ENCODE peak calls at places on chromosomes 11 and 22, in ten cellular contexts. D is Karpas-422, G is mesenchymal stem cell, B is mesendoderm, S is GM12878, Z is adrenal gland, E is right atrium auricular region, I is left ventricle myocardium inferior, Q is neuronal stem cell, L is psoas muscle. W is an unnamed sample. For H3K4me1, the result is how much of the 10 kb centered on the place peaks cover.

GRCh38 chr11:126702165-126702738 is 298.3 kb downstream of the KIRREL3 start:
- DNase-seq in Q (no peak), G (no peak), I (no peak), D (no peak), B (no peak), Z (no peak), L (no peak), E (no peak), S (no peak), W (no peak)

GRCh38 chr11:103596323-103596722 is 440.1 kb upstream of the DDI1 start:
- DNase-seq in Q (no peak), L (no peak), G (no peak), I (no peak), D (no peak), S (no peak), B (no peak), Z (no peak), E (no peak), W (no peak)

GRCh38 chr11:8222820-8223512 is 40.7 kb downstream of the LMO1 start:
- DNase-seq in Z (no peak), B (no peak), S (no peak), G (no peak), I (no peak), D (no peak), L (no peak), E (no peak), Q (no peak), W (no peak)

GRCh38 chr11:19398772-19399542 is 158.2 kb upstream of the E2F8 start:
- DNase-seq in Q (no peak), D (no peak), L (peak), B (no peak), Z (peak), I (no peak), G (peak), E (no peak), S (no peak), W (no peak)

GRCh38 chr11:102220728-102221467 is 96.4 kb upstream of the BIRC3 start:
- DNase-seq in L (no peak), G (no peak), E (no peak), D (no peak), Z (no peak), S (no peak), I (no peak), Q (no peak), B (no peak), W (no peak)

GRCh38 chr11:45889966-45890365 is 4.5 kb downstream of the MAPK8IP1 start:
- DNase-seq in S (no peak), Q (no peak), D (no peak), G (no peak), I (no peak), Z (no peak), B (no peak), L (no peak), E (no peak), W (no peak)

GRCh38 chr11:6402561-6402981 is 12.3 kb downstream of the SMPD1 start:
- DNase-seq in E (no peak), G (peak), D (no peak), I (no peak), Z (no peak), B (no peak), L (no peak), Q (no peak), S (peak), W (peak)

GRCh38 chr22:40400173-40400572 is 29.8 kb downstream of the SGSM3 start:
- DNase-seq in I (no peak), Q (no peak), D (peak), L (no peak), B (no peak), S (peak), G (no peak), Z (no peak), E (no peak), W (peak)

GRCh38 chr11:553949-554398 is 6.6 kb downstream of the LMNTD2 start:
- DNase-seq in E (no peak), D (peak), B (no peak), G (no peak), S (no peak), Z (no peak), Q (no peak), L (no peak), I (no peak), W (no peak)

GRCh38 chr22:40107756-40108437 is 69.8 kb upstream of the TNRC6B start:
- DNase-seq in S (no peak), L (no peak), G (peak), B (peak), Q (no peak), D (peak), Z (peak), I (no peak), E (no peak), W (no peak)

GRCh38 chr11:64242920-64243854 is 2.3 kb downstream of the FKBP2 start:
- DNase-seq in Q (no peak), Z (no peak), D (peak), L (no peak), G (no peak), E (no peak), S (no peak), I (no peak), B (no peak), W (no peak)

GRCh38 chr22:37345863-37346514 is 63.7 kb downstream of the CYTH4 start:
- DNase-seq in E (no peak), Q (no peak), B (no peak), L (no peak), Z (no peak), G (peak), S (no peak), D (no peak), I (peak), W (no peak)

GRCh38 chr11:68338041-68338800 is 25.8 kb downstream of the LRP5 start:
- DNase-seq in G (peak), L (peak), B (no peak), I (no peak), Z (peak), E (peak), S (no peak), D (no peak), Q (no peak), W (no peak)

GRCh38 chr11:2269601-2270321 is 627 bp downstream of the ASCL2 start:
- DNase-seq in E (peak), L (no peak), I (no peak), B (peak), S (no peak), D (no peak), Q (no peak), G (peak), Z (no peak), W (peak)

GRCh38 chr22:43821606-43822425 is 9.7 kb upstream of the EFCAB6 start:
- DNase-seq in I (no peak), L (no peak), B (no peak), S (no peak), D (no peak), E (peak), Z (peak), Q (no peak), G (no peak), W (no peak)

GRCh38 chr11:104134760-104135159 is 29.2 kb downstream of the PDGFD start:
- DNase-seq in I (no peak), E (no peak), L (no peak), S (no peak), G (peak), D (no peak), Q (no peak), B (peak), Z (peak), W (no peak)

GRCh38 chr11:126624491-126624890 is 269.0 kb downstream of the ST3GAL4 start:
- DNase-seq in D (no peak), B (no peak), I (no peak), Z (no peak), S (no peak), G (no peak), Q (no peak), E (no peak), L (no peak), W (no peak)

GRCh38 chr11:44550123-44550522 is 15.3 kb upstream of the CD82 start:
- DNase-seq in I (no peak), E (no peak), Z (no peak), D (no peak), L (no peak), G (no peak), Q (no peak), B (no peak), S (no peak), W (no peak)
- H3K4me1 ChIP-seq in I (under half), E (under half), Z (under half), D (under half), L (under half), G (under half), Q (under half), B (under half), S (under half), W (under half)

DNA sequence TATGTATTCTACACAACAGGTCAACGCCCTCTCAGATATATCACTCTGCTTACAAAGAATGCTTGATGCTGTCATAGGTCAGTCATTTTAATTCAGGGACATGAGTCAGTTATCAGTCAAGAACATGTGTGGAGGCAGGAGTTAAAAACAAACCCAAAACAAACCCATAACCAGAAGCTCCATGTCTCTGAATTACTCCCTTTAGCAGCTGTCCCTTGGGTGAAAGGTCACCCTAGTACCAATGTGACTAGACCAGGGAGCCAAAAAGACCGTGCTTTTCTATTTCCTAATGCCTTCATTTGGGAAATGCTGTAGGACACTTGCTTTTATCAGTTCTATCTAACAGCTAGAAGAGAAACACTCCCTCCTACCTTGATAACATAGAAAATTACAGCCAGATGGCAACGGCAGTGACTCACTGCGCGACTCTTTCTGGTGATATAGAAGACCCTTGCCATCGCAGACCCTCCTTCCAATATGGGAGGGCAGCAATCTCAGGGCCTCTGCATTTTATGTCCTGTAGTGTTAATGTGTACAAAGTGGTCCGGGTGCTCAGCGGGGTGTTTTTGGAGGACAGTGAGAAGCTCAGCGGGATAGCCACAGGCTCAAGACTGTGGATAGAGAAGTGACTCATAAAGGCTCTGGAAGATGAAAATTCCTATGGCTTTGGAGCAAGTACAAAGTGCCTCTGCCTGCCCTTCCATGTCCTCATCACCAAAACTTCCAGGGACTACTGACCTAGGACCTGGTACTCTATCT is 24.8 kb downstream of the APOL5 start:
- DNase-seq in S (no peak), B (peak), I (no peak), L (no peak), Q (no peak), G (peak), E (no peak), D (no peak), Z (no peak), W (no peak)
- H3K27ac ChIP-seq in S (no peak), B (no peak), I (peak), L (peak), Q (no peak), G (peak), E (peak), D (no peak), Z (no peak), W (no peak)

DNA sequence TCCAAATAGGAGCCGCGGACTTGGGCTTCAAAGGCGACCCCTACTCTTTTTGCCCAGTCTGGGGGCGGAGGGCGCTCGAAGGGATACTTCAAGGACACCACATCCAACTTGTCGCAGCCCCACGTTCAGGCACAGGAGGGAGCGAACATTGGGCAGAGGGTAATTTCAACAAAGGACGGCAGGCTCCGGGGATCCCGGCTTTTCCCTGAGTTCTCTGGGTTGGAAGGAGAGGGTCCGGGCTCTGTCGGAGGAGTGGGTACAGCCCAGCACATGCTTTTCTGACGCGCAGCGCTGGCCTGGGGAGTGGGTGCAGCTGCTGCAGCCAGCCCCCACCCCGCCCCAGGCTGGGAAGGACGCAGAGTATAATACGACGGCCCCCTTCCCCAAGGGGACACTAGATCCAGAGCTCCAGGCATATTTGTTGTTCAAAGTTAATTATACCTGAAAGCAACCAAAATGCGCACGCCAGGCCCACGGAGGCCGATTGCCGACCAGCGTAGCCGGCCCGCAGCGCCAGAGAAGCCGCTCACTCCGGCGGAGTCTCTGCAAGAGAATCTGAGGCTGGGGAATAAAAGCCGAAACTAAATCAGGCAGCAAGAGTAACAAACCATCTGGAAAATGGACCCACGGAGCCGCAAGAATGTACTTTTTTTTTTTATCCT is 13.8 kb upstream of the PAX6 start:
- DNase-seq in Q (no peak), B (peak), I (no peak), L (no peak), Z (no peak), G (no peak), D (no peak), E (no peak), S (no peak), W (no peak)
- H3K4me1 ChIP-seq in Q (under half), B (under half), I (under half), L (under half), Z (under half), G (under half), D (under half), E (under half), S (under half), W (under half)

DNA sequence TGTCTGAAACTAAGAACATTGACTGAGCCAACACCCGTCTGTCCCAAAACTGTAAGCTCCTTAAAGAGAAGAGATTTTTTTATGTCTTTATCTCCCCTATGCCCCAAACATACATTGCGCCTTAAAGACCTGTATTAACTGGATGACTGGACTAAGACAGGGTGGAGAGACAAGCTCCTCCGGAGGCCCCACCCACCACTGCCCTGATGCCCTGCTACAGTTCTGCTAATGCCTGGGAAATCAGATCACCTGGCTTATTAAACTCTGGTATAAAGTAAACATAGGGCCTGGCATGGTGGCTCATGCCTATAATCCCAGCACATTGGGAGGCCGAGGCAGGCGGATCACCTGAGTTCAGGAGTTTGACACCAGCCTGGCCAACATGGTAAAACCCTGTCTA is 203.7 kb downstream of the TENM4 start:
- DNase-seq in Z (no peak), E (no peak), B (no peak), S (no peak), G (no peak), Q (no peak), L (no peak), I (no peak), D (no peak), W (no peak)
- H3K27ac ChIP-seq in Z (no peak), E (no peak), B (no peak), S (no peak), G (peak), Q (no peak), L (no peak), I (peak), D (no peak), W (no peak)

GRCh38 chr11:47181271-47181670 is 4.6 kb upstream of the ARFGAP2 start:
- DNase-seq in G (no peak), E (no peak), S (no peak), Z (no peak), B (no peak), D (no peak), Q (no peak), I (no peak), L (no peak), W (no peak)
- H3K4me1 ChIP-seq in G (under half), E (half or more), S (under half), Z (half or more), B (under half), D (under half), Q (under half), I (half or more), L (half or more), W (under half)

DNA sequence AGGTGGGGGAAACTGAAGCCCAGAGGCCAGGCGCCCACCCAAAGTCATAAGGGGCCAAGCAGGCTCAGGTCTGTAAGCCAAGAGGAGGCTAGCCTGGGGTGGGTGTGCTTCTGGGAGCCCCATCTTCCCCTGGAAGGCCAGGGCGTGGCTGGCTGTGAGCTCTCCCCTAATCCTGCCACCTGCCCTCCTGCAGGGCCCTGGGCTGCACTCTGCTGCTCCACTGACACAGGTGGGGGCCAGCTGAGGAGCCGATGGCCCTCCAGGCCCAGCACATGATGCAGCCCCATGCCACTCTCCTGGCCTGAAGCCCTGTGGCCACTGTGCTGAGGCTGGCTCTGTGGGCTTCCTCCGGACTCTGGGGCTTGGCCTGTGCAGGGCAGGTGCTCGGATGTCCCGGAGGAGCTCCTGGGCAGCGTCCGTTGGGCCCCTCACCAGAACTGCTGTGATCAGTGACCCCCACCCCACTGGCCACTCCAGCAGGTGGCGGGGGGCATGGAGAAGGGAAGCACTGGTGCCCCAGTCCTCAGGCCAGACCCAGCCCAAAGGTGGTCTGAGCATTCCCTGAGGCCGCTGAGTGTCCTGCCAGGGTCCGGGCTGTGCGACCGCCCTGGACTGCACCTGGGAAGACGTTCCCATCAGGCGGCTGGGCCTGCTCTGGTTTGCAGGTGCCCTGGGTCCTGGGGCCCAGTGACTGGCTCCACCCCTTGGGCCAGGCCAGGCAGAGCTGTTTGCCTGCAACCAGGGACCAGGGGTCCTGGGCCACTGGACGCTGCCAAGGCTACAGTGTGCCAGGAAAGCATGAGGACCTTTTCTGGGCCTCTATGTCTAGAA is 8.5 kb downstream of the PIM3 start:
- DNase-seq in D (no peak), L (peak), Z (peak), I (peak), E (no peak), Q (no peak), S (no peak), G (no peak), B (no peak), W (no peak)
- H3K27ac ChIP-seq in D (no peak), L (peak), Z (peak), I (peak), E (peak), Q (no peak), S (no peak), G (no peak), B (no peak), W (peak)

W was measured in CD4-positive, CD25-positive, alpha-beta regulatory T cell.